ENCODE peak calls at places on chromosomes 5 and 9, in five cellular contexts. V, X, W, N and A are unnamed samples.
A peak's percentile ranks its signal among the peaks of the same experiment; 100 is the strongest.

GRCh38 chr9:120757268-120757900 is 35.8 kb downstream of the FBXW2 start:
- DNase-seq in X (no peak), V (no peak), N (no peak), W (no peak), A (peak; percentile 55)

GRCh38 chr5:169095976-169096375 is 205.0 kb downstream of the SLIT3 start:
- DNase-seq in V (no peak), N (no peak), W (no peak), X (no peak), A (no peak)

GRCh38 chr9:82124090-82124489 is 135.5 kb downstream of the SPATA31D1 start:
- DNase-seq in W (peak; percentile 70), V (no peak), X (no peak), N (no peak), A (no peak)

GRCh38 chr5:146640285-146640896 is 124.4 kb upstream of the GPR151 start:
- DNase-seq in X (no peak), V (no peak), N (no peak), W (no peak), A (no peak)

GRCh38 chr5:122880749-122881148 is 35.3 kb downstream of the SNX24 start:
- DNase-seq in V (no peak), N (no peak), X (no peak), W (no peak), A (no peak)

GRCh38 chr5:80960531-80961375 is 590 bp downstream of the RASGRF2 start:
- DNase-seq in W (no peak), N (peak; percentile 6), V (no peak), X (peak; percentile 54), A (no peak)

GRCh38 chr5:80064124-80064523 is 29.0 kb downstream of the THBS4 start:
- DNase-seq in N (no peak), W (no peak), X (no peak), V (no peak), A (no peak)

GRCh38 chr5:108367679-108368334 is 14.1 kb downstream of the FBXL17 start:
- DNase-seq in W (no peak), N (no peak), X (no peak), V (no peak), A (no peak)

GRCh38 chr9:89226076-89226475 is 47.5 kb upstream of the SHC3 start:
- DNase-seq in N (peak; percentile 65), X (no peak), W (no peak), V (no peak), A (no peak)

GRCh38 chr9:111926421-111926875 is 29.8 kb downstream of the UGCG start:
- DNase-seq in W (peak; percentile 76), V (peak; percentile 53), X (no peak), N (no peak), A (peak; percentile 97)

GRCh38 chr5:141844414-141845097 is 33.7 kb downstream of the PCDH1 start:
- DNase-seq in X (no peak), N (no peak), V (no peak), W (no peak), A (no peak)

GRCh38 chr5:121982089-121982488 is 20.3 kb downstream of the SRFBP1 start:
- DNase-seq in V (no peak), W (no peak), N (no peak), X (no peak), A (no peak)

GRCh38 chr9:112097712-112098688 is 77.1 kb downstream of the SUSD1 start:
- DNase-seq in W (no peak), V (peak; percentile 47), N (peak; percentile 75), X (peak; percentile 60), A (peak; percentile 77)

GRCh38 chr5:144315994-144316634 is 145.4 kb downstream of the KCTD16 start:
- DNase-seq in N (no peak), V (no peak), W (no peak), X (no peak), A (no peak)

GRCh38 chr9:20441704-20442423 is 180.4 kb downstream of the MLLT3 start:
- DNase-seq in W (no peak), V (no peak), N (no peak), X (no peak), A (peak; percentile 14)

GRCh38 chr9:6576930-6577329 is 68.6 kb downstream of the GLDC start:
- DNase-seq in W (no peak), N (no peak), V (no peak), X (no peak), A (no peak)

GRCh38 chr9:89448821-89449220 is 49.1 kb downstream of the SEMA4D start:
- DNase-seq in X (no peak), N (no peak), W (no peak), V (no peak), A (no peak)

GRCh38 chr9:132190966-132191365 is 29.1 kb downstream of the NTNG2 start:
- DNase-seq in X (no peak), N (no peak), W (no peak), V (no peak), A (no peak)

GRCh38 chr9:77731008-77731698 is 83.0 kb upstream of the GNA14 start:
- DNase-seq in V (no peak), W (no peak), N (no peak), X (no peak), A (no peak)

GRCh38 chr5:9545301-9545958 is 445 bp downstream of the SEMA5A start:
- DNase-seq in X (peak; percentile 28), N (no peak), V (no peak), W (no peak), A (no peak)

GRCh38 chr5:141870871-141871270 is 7.3 kb downstream of the PCDH1 start:
- DNase-seq in V (no peak), W (no peak), X (no peak), N (no peak), A (no peak)

GRCh38 chr9:137326436-137327060 is 24.5 kb upstream of the NRARP start:
- DNase-seq in X (no peak), W (no peak), N (no peak), V (peak; percentile 19), A (no peak)

GRCh38 chr5:57598756-57599155 is 116.1 kb upstream of the ACTBL2 start:
- DNase-seq in N (no peak), V (no peak), X (no peak), W (peak; percentile 70), A (no peak)

GRCh38 chr5:124080256-124080655 is 568.3 kb downstream of the CSNK1G3 start:
- DNase-seq in N (no peak), V (no peak), W (no peak), X (no peak), A (no peak)

GRCh38 chr5:52811067-52811749 is 23.5 kb downstream of the ITGA1 start:
- DNase-seq in V (no peak), W (no peak), N (no peak), X (no peak), A (peak; percentile 91)

GRCh38 chr9:100437860-100438805 is 11.2 kb downstream of the MSANTD3 start:
- DNase-seq in X (peak; percentile 52), V (peak; percentile 27), N (peak; percentile 79), W (peak; percentile 48), A (peak; percentile 42)